ENCODE peak calls at places on chromosomes 1 and 21, in eight cellular contexts. X is esophagus squamous epithelium; K is Peyer's patch; J is naive thymus-derived CD4-positive, alpha-beta T cell; L is AG10803; A is right cardiac atrium; E is A673; Y is uterus. R is an unnamed sample.

GRCh38 chr1:235112297-235113182 is 16.1 kb downstream of the TOMM20 start:
- DNase-seq in X (no peak), K (no peak), J (no peak), L (peak; percentile 38), A (no peak), E (no peak), Y (no peak), R (no peak)

GRCh38 chr1:246726255-246726679 is 2.1 kb downstream of the SCCPDH start:
- DNase-seq in X (no peak), K (no peak), J (no peak), L (no peak), A (no peak), E (no peak), Y (no peak), R (no peak)

GRCh38 chr1:23216771-23217420 is 406 bp downstream of the HTR1D start:
- DNase-seq in X (no peak), K (no peak), J (peak; percentile 28), L (no peak), A (no peak), E (peak; percentile 38), Y (no peak), R (no peak)

GRCh38 chr21:28336299-28336698 is 656.4 kb downstream of the LTN1 start:
- DNase-seq in X (no peak), K (no peak), J (no peak), L (peak; percentile 91), A (no peak), E (peak; percentile 47), Y (peak; percentile 27), R (peak; percentile 74)

GRCh38 chr1:169427081-169427611 is at the start of gene CCDC181:
- DNase-seq in X (no peak), K (peak; percentile 16), J (peak; percentile 46), L (peak; percentile 3), A (peak; percentile 87), E (peak; percentile 90), Y (peak; percentile 34), R (peak; percentile 29)

GRCh38 chr1:196409586-196409985 is 198.7 kb downstream of the KCNT2 start:
- DNase-seq in X (no peak), K (no peak), J (no peak), L (no peak), A (no peak), E (no peak), Y (no peak), R (no peak)

GRCh38 chr1:207644852-207645631 is at the start of gene CR1L:
- DNase-seq in X (no peak), K (peak; percentile 68), J (peak; percentile 72), L (peak; percentile 48), A (peak; percentile 91), E (peak; percentile 71), Y (peak; percentile 47), R (no peak)

GRCh38 chr1:66048011-66048410 is 255.3 kb downstream of the PDE4B start:
- DNase-seq in X (no peak), K (no peak), J (no peak), L (peak; percentile 10), A (no peak), E (peak; percentile 36), Y (no peak), R (peak; percentile 8)

GRCh38 chr1:44645466-44646244 is 28.6 kb downstream of the TMEM53 start:
- DNase-seq in X (no peak), K (no peak), J (no peak), L (peak; percentile 85), A (peak; percentile 85), E (no peak), Y (no peak), R (no peak)

GRCh38 chr1:217953922-217954321 is 322.8 kb downstream of the SPATA17 start:
- DNase-seq in X (no peak), K (no peak), J (no peak), L (no peak), A (no peak), E (no peak), Y (no peak), R (no peak)

GRCh38 chr1:228150021-228150457 is 309 bp downstream of the GJC2 start:
- DNase-seq in X (no peak), K (no peak), J (no peak), L (no peak), A (peak; percentile 70), E (no peak), Y (no peak), R (no peak)

GRCh38 chr1:37439672-37439995 is 34.7 kb upstream of the ZC3H12A start:
- DNase-seq in X (no peak), K (no peak), J (no peak), L (no peak), A (no peak), E (peak; percentile 58), Y (no peak), R (no peak)

GRCh38 chr1:201016211-201016651 is 7.3 kb downstream of the KIF21B start:
- DNase-seq in X (no peak), K (no peak), J (no peak), L (peak; percentile 12), A (peak; percentile 82), E (peak; percentile 87), Y (no peak), R (peak; percentile 21)

GRCh38 chr1:169676001-169676400 is 35.4 kb downstream of the SELL start:
- DNase-seq in X (no peak), K (no peak), J (no peak), L (peak; percentile 2), A (no peak), E (no peak), Y (no peak), R (peak; percentile 47)

GRCh38 chr1:188027613-188028012 is 1198.9 kb downstream of the PLA2G4A start:
- DNase-seq in X (no peak), K (no peak), J (no peak), L (peak; percentile 0), A (no peak), E (peak; percentile 17), Y (no peak), R (peak; percentile 65)

GRCh38 chr1:1425753-1426495 is 4.8 kb upstream of the ANKRD65 start:
- DNase-seq in X (no peak), K (no peak), J (no peak), L (no peak), A (peak; percentile 59), E (no peak), Y (no peak), R (no peak)

GRCh38 chr1:1425426-1425752 is 4.3 kb upstream of the ANKRD65 start:
- DNase-seq in X (no peak), K (no peak), J (no peak), L (no peak), A (no peak), E (no peak), Y (no peak), R (no peak)

GRCh38 chr1:1426496-1426960 is 5.5 kb upstream of the ANKRD65 start:
- DNase-seq in X (no peak), K (no peak), J (no peak), L (no peak), A (no peak), E (no peak), Y (no peak), R (no peak)

GRCh38 chr1:1423245-1423597 is 2.1 kb upstream of the ANKRD65 start:
- DNase-seq in X (no peak), K (no peak), J (no peak), L (no peak), A (no peak), E (no peak), Y (no peak), R (no peak)

GRCh38 chr1:1424623-1425229 is 3.6 kb upstream of the ANKRD65 start:
- DNase-seq in X (no peak), K (no peak), J (no peak), L (no peak), A (peak; percentile 33), E (no peak), Y (no peak), R (no peak)
- H3K4me3 ChIP-seq in X (no peak overlapping the region), K (no peak overlapping the region), J (no peak overlapping the region), L (no peak overlapping the region), A (no peak overlapping the region), E (no peak overlapping the region), Y (no peak overlapping the region), R (no peak overlapping the region)

GRCh38 chr1:79982218-79982617 is 975.7 kb upstream of the ADGRL4 start:
- DNase-seq in X (no peak), K (no peak), J (no peak), L (peak; percentile 97), A (peak; percentile 91), E (no peak), Y (peak; percentile 40), R (peak; percentile 73)
- H3K4me3 ChIP-seq in X (no peak overlapping the region), K (no peak overlapping the region), J (no peak overlapping the region), L (no peak overlapping the region), A (no peak overlapping the region), E (no peak overlapping the region), Y (no peak overlapping the region), R (no peak overlapping the region)

GRCh38 chr1:12436345-12436658 is 181.7 kb downstream of the DHRS3 start:
- DNase-seq in X (no peak), K (no peak), J (no peak), L (no peak), A (peak; percentile 44), E (no peak), Y (no peak), R (no peak)
- H3K4me3 ChIP-seq in X (no peak overlapping the region), K (no peak overlapping the region), J (no peak overlapping the region), L (no peak overlapping the region), A (no peak overlapping the region), E (no peak overlapping the region), Y (no peak overlapping the region), R (no peak overlapping the region)

DNA sequence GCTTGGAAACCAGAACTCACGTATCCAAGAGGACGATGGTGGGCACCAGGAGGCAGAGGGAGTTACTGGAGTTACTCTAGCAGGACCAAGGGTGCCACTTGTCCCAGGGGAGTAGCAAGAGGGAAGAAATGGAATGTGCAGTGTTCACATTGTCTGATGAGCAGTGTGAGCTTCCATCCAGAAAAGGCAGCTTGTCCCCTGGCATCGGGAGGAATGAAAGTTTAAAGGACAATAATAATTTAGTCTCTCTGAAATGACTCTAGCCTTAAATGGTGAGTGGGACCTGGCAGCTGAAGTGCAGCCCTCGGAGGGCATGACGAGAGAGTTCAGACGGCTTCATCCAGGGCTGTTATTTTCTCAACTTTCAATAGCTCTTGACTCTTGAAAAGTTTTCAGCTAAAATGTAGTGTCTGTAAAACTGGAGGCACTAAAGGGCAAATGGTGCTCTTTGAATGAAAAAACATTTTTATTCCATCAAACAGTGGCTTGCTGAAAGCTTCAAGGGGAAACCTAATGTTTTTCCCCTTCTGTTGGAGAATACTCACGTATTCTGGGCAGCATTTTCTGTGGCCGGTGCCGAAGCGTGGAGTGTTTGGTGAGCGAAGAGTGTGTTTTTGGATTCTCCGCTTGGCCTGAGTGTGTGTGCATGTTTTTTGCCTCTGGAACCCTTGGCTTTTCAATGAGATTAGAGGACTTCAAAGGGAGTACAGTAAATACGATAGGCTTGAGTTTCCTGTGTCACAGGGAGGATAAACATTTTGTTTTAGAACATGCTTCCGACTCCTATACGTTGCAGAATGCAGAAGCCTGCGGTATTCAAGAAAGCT is 157.3 kb downstream of the GALNT2 start:
- DNase-seq in X (no peak), K (no peak), J (no peak), L (no peak), A (no peak), E (no peak), Y (no peak), R (no peak)
- H3K4me3 ChIP-seq in X (no peak overlapping the region), K (no peak overlapping the region), J (no peak overlapping the region), L (no peak overlapping the region), A (no peak overlapping the region), E (no peak overlapping the region), Y (no peak overlapping the region), R (no peak overlapping the region)

GRCh38 chr1:100539836-100540536 is 2.0 kb downstream of the GPR88 start:
- DNase-seq in X (no peak), K (no peak), J (peak; percentile 26), L (peak; percentile 23), A (peak; percentile 76), E (peak; percentile 17), Y (no peak), R (no peak)
- H3K4me3 ChIP-seq in X (peak overlapping the region; percentile 49), K (peak overlapping the region; percentile 51), J (peak overlapping the region; percentile 45), L (peak overlapping the region; percentile 44), A (peak overlapping the region; percentile 55), E (peak overlapping the region; percentile 42), Y (no peak overlapping the region), R (peak overlapping the region; percentile 50)